ENCODE peak calls at places on chromosomes 2 and 18, in six cellular contexts. One of them, this sample, is unnamed.

GRCh38 chr2:153455403-153455802 is 23.2 kb downstream of the RPRM start:
- DNase-seq in T-helper 2 cell: no peak
- DNase-seq in neural crest cell: no peak
- DNase-seq in right lobe of liver: no peak
- DNase-seq in progenitor cell of endocrine pancreas: no peak
- DNase-seq in A549: no peak
- DNase-seq in this sample: no peak

GRCh38 chr2:219287569-219288265 is 8.6 kb downstream of the DNAJB2 start:
- DNase-seq in A549: no peak
- DNase-seq in progenitor cell of endocrine pancreas: no peak
- DNase-seq in right lobe of liver: no peak
- DNase-seq in neural crest cell: no peak
- DNase-seq in T-helper 2 cell: no peak
- DNase-seq in this sample: no peak

GRCh38 chr18:48545690-48546365 is 7.0 kb downstream of the CTIF start:
- DNase-seq in T-helper 2 cell: no peak
- DNase-seq in right lobe of liver: no peak
- DNase-seq in progenitor cell of endocrine pancreas: no peak
- DNase-seq in neural crest cell: peak
- DNase-seq in A549: peak
- DNase-seq in this sample: no peak

GRCh38 chr2:31813016-31813415 is 197.8 kb downstream of the MEMO1 start:
- DNase-seq in T-helper 2 cell: no peak
- DNase-seq in right lobe of liver: no peak
- DNase-seq in neural crest cell: no peak
- DNase-seq in A549: no peak
- DNase-seq in progenitor cell of endocrine pancreas: no peak
- DNase-seq in this sample: no peak

GRCh38 chr2:104850322-104851184 is 3.4 kb upstream of the POU3F3 start:
- DNase-seq in neural crest cell: no peak
- DNase-seq in T-helper 2 cell: no peak
- DNase-seq in progenitor cell of endocrine pancreas: no peak
- DNase-seq in A549: no peak
- DNase-seq in right lobe of liver: no peak
- DNase-seq in this sample: no peak

GRCh38 chr2:127622561-127623387 is 23.2 kb upstream of the GPR17 start:
- DNase-seq in progenitor cell of endocrine pancreas: no peak
- DNase-seq in right lobe of liver: peak
- DNase-seq in T-helper 2 cell: no peak
- DNase-seq in A549: no peak
- DNase-seq in neural crest cell: no peak
- DNase-seq in this sample: no peak

GRCh38 chr2:184049566-184049965 is 548.8 kb upstream of the ZNF804A start:
- DNase-seq in progenitor cell of endocrine pancreas: no peak
- DNase-seq in T-helper 2 cell: no peak
- DNase-seq in A549: no peak
- DNase-seq in neural crest cell: no peak
- DNase-seq in right lobe of liver: no peak
- DNase-seq in this sample: no peak

GRCh38 chr2:3780477-3781402 is 77.4 kb downstream of the DCDC2C start:
- DNase-seq in progenitor cell of endocrine pancreas: peak
- DNase-seq in right lobe of liver: peak
- DNase-seq in A549: peak
- DNase-seq in neural crest cell: peak
- DNase-seq in T-helper 2 cell: peak
- DNase-seq in this sample: peak

GRCh38 chr2:157497603-157498314 is 53.9 kb upstream of the CYTIP start:
- DNase-seq in neural crest cell: no peak
- DNase-seq in T-helper 2 cell: no peak
- DNase-seq in right lobe of liver: no peak
- DNase-seq in A549: peak
- DNase-seq in progenitor cell of endocrine pancreas: no peak
- DNase-seq in this sample: peak

GRCh38 chr18:35144628-35145027 is 96.2 kb upstream of the ZNF397 start:
- DNase-seq in A549: no peak
- DNase-seq in progenitor cell of endocrine pancreas: no peak
- DNase-seq in right lobe of liver: no peak
- DNase-seq in T-helper 2 cell: no peak
- DNase-seq in neural crest cell: no peak
- DNase-seq in this sample: no peak

GRCh38 chr18:24094561-24094960 is 44.3 kb upstream of the CABYR start:
- DNase-seq in neural crest cell: no peak
- DNase-seq in right lobe of liver: no peak
- DNase-seq in A549: no peak
- DNase-seq in progenitor cell of endocrine pancreas: no peak
- DNase-seq in T-helper 2 cell: no peak
- DNase-seq in this sample: no peak

GRCh38 chr2:200635251-200635650 is 49.4 kb downstream of the AOX1 start:
- DNase-seq in right lobe of liver: no peak
- DNase-seq in A549: no peak
- DNase-seq in T-helper 2 cell: no peak
- DNase-seq in progenitor cell of endocrine pancreas: no peak
- DNase-seq in neural crest cell: no peak
- DNase-seq in this sample: no peak

GRCh38 chr2:167134381-167135072 is 246.2 kb downstream of the XIRP2 start:
- DNase-seq in progenitor cell of endocrine pancreas: no peak
- DNase-seq in A549: peak
- DNase-seq in T-helper 2 cell: no peak
- DNase-seq in right lobe of liver: no peak
- DNase-seq in neural crest cell: no peak
- DNase-seq in this sample: no peak

GRCh38 chr2:1855150-1855549 is 110.8 kb upstream of the PXDN start:
- DNase-seq in progenitor cell of endocrine pancreas: no peak
- DNase-seq in neural crest cell: peak
- DNase-seq in A549: no peak
- DNase-seq in right lobe of liver: no peak
- DNase-seq in T-helper 2 cell: no peak
- DNase-seq in this sample: no peak

GRCh38 chr18:48623468-48624220 is 84.8 kb downstream of the CTIF start:
- DNase-seq in progenitor cell of endocrine pancreas: no peak
- DNase-seq in A549: peak
- DNase-seq in T-helper 2 cell: no peak
- DNase-seq in neural crest cell: no peak
- DNase-seq in right lobe of liver: no peak
- DNase-seq in this sample: no peak

GRCh38 chr18:58276640-58277456 is 232.8 kb downstream of the NEDD4L start:
- DNase-seq in A549: no peak
- DNase-seq in T-helper 2 cell: no peak
- DNase-seq in progenitor cell of endocrine pancreas: no peak
- DNase-seq in right lobe of liver: peak
- DNase-seq in neural crest cell: no peak
- DNase-seq in this sample: no peak

GRCh38 chr18:64134044-64134757 is 14.7 kb downstream of the LINC00305 start:
- DNase-seq in T-helper 2 cell: no peak
- DNase-seq in neural crest cell: no peak
- DNase-seq in A549: peak
- DNase-seq in progenitor cell of endocrine pancreas: no peak
- DNase-seq in right lobe of liver: no peak
- DNase-seq in this sample: no peak

GRCh38 chr2:238820909-238821308 is 27.0 kb upstream of the TWIST2 start:
- DNase-seq in progenitor cell of endocrine pancreas: no peak
- DNase-seq in right lobe of liver: no peak
- DNase-seq in neural crest cell: no peak
- DNase-seq in A549: no peak
- DNase-seq in T-helper 2 cell: no peak
- DNase-seq in this sample: no peak

GRCh38 chr2:165401285-165401852 is 68.1 kb upstream of the CSRNP3 start:
- DNase-seq in neural crest cell: peak
- DNase-seq in T-helper 2 cell: no peak
- DNase-seq in progenitor cell of endocrine pancreas: no peak
- DNase-seq in A549: peak
- DNase-seq in right lobe of liver: no peak
- DNase-seq in this sample: peak

GRCh38 chr2:128366746-128367511 is 48.3 kb upstream of the HS6ST1 start:
- DNase-seq in A549: no peak
- DNase-seq in right lobe of liver: peak
- DNase-seq in T-helper 2 cell: no peak
- DNase-seq in progenitor cell of endocrine pancreas: no peak
- DNase-seq in neural crest cell: no peak
- DNase-seq in this sample: no peak

GRCh38 chr2:240374085-240374907 is 61.2 kb upstream of the GPC1 start:
- DNase-seq in progenitor cell of endocrine pancreas: no peak
- DNase-seq in A549: peak
- DNase-seq in right lobe of liver: no peak
- DNase-seq in T-helper 2 cell: no peak
- DNase-seq in neural crest cell: no peak
- DNase-seq in this sample: no peak

GRCh38 chr2:33133436-33133835 is 186.7 kb downstream of the LTBP1 start:
- DNase-seq in neural crest cell: no peak
- DNase-seq in A549: no peak
- DNase-seq in right lobe of liver: peak
- DNase-seq in progenitor cell of endocrine pancreas: no peak
- DNase-seq in T-helper 2 cell: no peak
- DNase-seq in this sample: no peak

GRCh38 chr2:216430811-216431210 is 18.5 kb downstream of the SMARCAL1 start:
- DNase-seq in neural crest cell: no peak
- DNase-seq in T-helper 2 cell: no peak
- DNase-seq in progenitor cell of endocrine pancreas: no peak
- DNase-seq in right lobe of liver: no peak
- DNase-seq in A549: no peak
- DNase-seq in this sample: no peak

GRCh38 chr2:3001595-3002184 is 375.9 kb downstream of the EIPR1 start:
- DNase-seq in A549: peak
- DNase-seq in neural crest cell: no peak
- DNase-seq in T-helper 2 cell: no peak
- DNase-seq in progenitor cell of endocrine pancreas: no peak
- DNase-seq in right lobe of liver: no peak
- DNase-seq in this sample: no peak

GRCh38 chr2:216179015-216179414 is 69.9 kb downstream of the XRCC5 start:
- DNase-seq in right lobe of liver: no peak
- DNase-seq in A549: no peak
- DNase-seq in progenitor cell of endocrine pancreas: no peak
- DNase-seq in neural crest cell: no peak
- DNase-seq in T-helper 2 cell: no peak
- DNase-seq in this sample: no peak

GRCh38 chr18:45423664-45424063 is 191.6 kb upstream of the SLC14A2 start:
- DNase-seq in neural crest cell: no peak
- DNase-seq in T-helper 2 cell: no peak
- DNase-seq in right lobe of liver: no peak
- DNase-seq in A549: no peak
- DNase-seq in progenitor cell of endocrine pancreas: no peak
- DNase-seq in this sample: no peak

GRCh38 chr2:109516445-109517117 is 97.2 kb downstream of the SEPTIN10 start:
- DNase-seq in neural crest cell: peak
- DNase-seq in A549: peak
- DNase-seq in progenitor cell of endocrine pancreas: peak
- DNase-seq in T-helper 2 cell: no peak
- DNase-seq in right lobe of liver: peak
- DNase-seq in this sample: peak

GRCh38 chr18:76943542-76944339 is 121.4 kb downstream of the ZNF236 start:
- DNase-seq in progenitor cell of endocrine pancreas: no peak
- DNase-seq in A549: no peak
- DNase-seq in neural crest cell: no peak
- DNase-seq in T-helper 2 cell: no peak
- DNase-seq in right lobe of liver: no peak
- DNase-seq in this sample: no peak

GRCh38 chr2:20803287-20803686 is 19.6 kb downstream of the LDAH start:
- DNase-seq in A549: no peak
- DNase-seq in neural crest cell: no peak
- DNase-seq in progenitor cell of endocrine pancreas: no peak
- DNase-seq in right lobe of liver: no peak
- DNase-seq in T-helper 2 cell: no peak
- DNase-seq in this sample: no peak